ENCODE peak calls at places on chromosomes 7 and 10, in five cellular contexts. One of them, this sample, is unnamed.

GRCh38 chr7:48938539-48938938 is 14.2 kb downstream of the CDC14C start:
- DNase-seq in fibroblast of lung: peak
- DNase-seq in tibial artery: peak
- DNase-seq in activated naive CD8-positive, alpha-beta T cell treated with anti-CD3 and anti-CD28 coated beads, Interleukin-2, amount 50 U/mL, for 24 hours: no peak
- DNase-seq in stimulated activated CD8-positive, alpha-beta memory T cell treated with anti-CD3 and anti-CD28 coated beads, Interleukin-15, amount 100 ng/mL, for 4 hours: no peak
- DNase-seq in this sample: no peak

GRCh38 chr10:31143331-31143935 is 111.8 kb upstream of the ZNF438 start:
- DNase-seq in fibroblast of lung: no peak
- DNase-seq in stimulated activated CD8-positive, alpha-beta memory T cell treated with anti-CD3 and anti-CD28 coated beads, Interleukin-15, amount 100 ng/mL, for 4 hours: no peak
- DNase-seq in tibial artery: no peak
- DNase-seq in activated naive CD8-positive, alpha-beta T cell treated with anti-CD3 and anti-CD28 coated beads, Interleukin-2, amount 50 U/mL, for 24 hours: no peak
- DNase-seq in this sample: no peak

GRCh38 chr10:47030191-47030698 is 119.0 kb downstream of the PTPN20 start:
- DNase-seq in tibial artery: peak
- DNase-seq in stimulated activated CD8-positive, alpha-beta memory T cell treated with anti-CD3 and anti-CD28 coated beads, Interleukin-15, amount 100 ng/mL, for 4 hours: no peak
- DNase-seq in fibroblast of lung: no peak
- DNase-seq in activated naive CD8-positive, alpha-beta T cell treated with anti-CD3 and anti-CD28 coated beads, Interleukin-2, amount 50 U/mL, for 24 hours: no peak
- DNase-seq in this sample: peak

GRCh38 chr7:17696422-17696821 is 243.9 kb downstream of the SNX13 start:
- DNase-seq in fibroblast of lung: peak
- DNase-seq in tibial artery: peak
- DNase-seq in stimulated activated CD8-positive, alpha-beta memory T cell treated with anti-CD3 and anti-CD28 coated beads, Interleukin-15, amount 100 ng/mL, for 4 hours: no peak
- DNase-seq in activated naive CD8-positive, alpha-beta T cell treated with anti-CD3 and anti-CD28 coated beads, Interleukin-2, amount 50 U/mL, for 24 hours: no peak
- DNase-seq in this sample: peak

GRCh38 chr10:131068311-131068710 is 243.2 kb downstream of the TCERG1L start:
- DNase-seq in activated naive CD8-positive, alpha-beta T cell treated with anti-CD3 and anti-CD28 coated beads, Interleukin-2, amount 50 U/mL, for 24 hours: no peak
- DNase-seq in fibroblast of lung: no peak
- DNase-seq in tibial artery: peak
- DNase-seq in stimulated activated CD8-positive, alpha-beta memory T cell treated with anti-CD3 and anti-CD28 coated beads, Interleukin-15, amount 100 ng/mL, for 4 hours: no peak
- DNase-seq in this sample: no peak

GRCh38 chr7:26863504-26864308 is 684 bp downstream of the SKAP2 start:
- DNase-seq in stimulated activated CD8-positive, alpha-beta memory T cell treated with anti-CD3 and anti-CD28 coated beads, Interleukin-15, amount 100 ng/mL, for 4 hours: no peak
- DNase-seq in tibial artery: no peak
- DNase-seq in fibroblast of lung: peak
- DNase-seq in activated naive CD8-positive, alpha-beta T cell treated with anti-CD3 and anti-CD28 coated beads, Interleukin-2, amount 50 U/mL, for 24 hours: peak
- DNase-seq in this sample: no peak

GRCh38 chr7:22586806-22587180 is 86.8 kb upstream of the STEAP1B start:
- DNase-seq in activated naive CD8-positive, alpha-beta T cell treated with anti-CD3 and anti-CD28 coated beads, Interleukin-2, amount 50 U/mL, for 24 hours: no peak
- DNase-seq in tibial artery: no peak
- DNase-seq in stimulated activated CD8-positive, alpha-beta memory T cell treated with anti-CD3 and anti-CD28 coated beads, Interleukin-15, amount 100 ng/mL, for 4 hours: no peak
- DNase-seq in fibroblast of lung: peak
- DNase-seq in this sample: no peak

GRCh38 chr10:59805043-59805442 is 51.8 kb upstream of the MRLN start:
- DNase-seq in activated naive CD8-positive, alpha-beta T cell treated with anti-CD3 and anti-CD28 coated beads, Interleukin-2, amount 50 U/mL, for 24 hours: no peak
- DNase-seq in fibroblast of lung: peak
- DNase-seq in stimulated activated CD8-positive, alpha-beta memory T cell treated with anti-CD3 and anti-CD28 coated beads, Interleukin-15, amount 100 ng/mL, for 4 hours: no peak
- DNase-seq in tibial artery: no peak
- DNase-seq in this sample: peak

GRCh38 chr10:43863859-43864591 is 215.3 kb upstream of the ZNF32 start:
- DNase-seq in activated naive CD8-positive, alpha-beta T cell treated with anti-CD3 and anti-CD28 coated beads, Interleukin-2, amount 50 U/mL, for 24 hours: no peak
- DNase-seq in tibial artery: peak
- DNase-seq in fibroblast of lung: peak
- DNase-seq in stimulated activated CD8-positive, alpha-beta memory T cell treated with anti-CD3 and anti-CD28 coated beads, Interleukin-15, amount 100 ng/mL, for 4 hours: no peak
- DNase-seq in this sample: peak

GRCh38 chr7:80632074-80632473 is 6.4 kb upstream of the CD36 start:
- DNase-seq in fibroblast of lung: peak
- DNase-seq in activated naive CD8-positive, alpha-beta T cell treated with anti-CD3 and anti-CD28 coated beads, Interleukin-2, amount 50 U/mL, for 24 hours: no peak
- DNase-seq in tibial artery: no peak
- DNase-seq in stimulated activated CD8-positive, alpha-beta memory T cell treated with anti-CD3 and anti-CD28 coated beads, Interleukin-15, amount 100 ng/mL, for 4 hours: no peak
- DNase-seq in this sample: no peak

GRCh38 chr7:140640727-140641531 is at the start of gene DENND2A:
- DNase-seq in fibroblast of lung: peak
- DNase-seq in activated naive CD8-positive, alpha-beta T cell treated with anti-CD3 and anti-CD28 coated beads, Interleukin-2, amount 50 U/mL, for 24 hours: no peak
- DNase-seq in tibial artery: peak
- DNase-seq in stimulated activated CD8-positive, alpha-beta memory T cell treated with anti-CD3 and anti-CD28 coated beads, Interleukin-15, amount 100 ng/mL, for 4 hours: no peak
- DNase-seq in this sample: peak

GRCh38 chr7:1531979-1532455 is 1.5 kb downstream of the MAFK start:
- DNase-seq in activated naive CD8-positive, alpha-beta T cell treated with anti-CD3 and anti-CD28 coated beads, Interleukin-2, amount 50 U/mL, for 24 hours: no peak
- DNase-seq in fibroblast of lung: no peak
- DNase-seq in tibial artery: no peak
- DNase-seq in stimulated activated CD8-positive, alpha-beta memory T cell treated with anti-CD3 and anti-CD28 coated beads, Interleukin-15, amount 100 ng/mL, for 4 hours: no peak
- DNase-seq in this sample: no peak

GRCh38 chr10:131653140-131653539 is 247.7 kb upstream of the PPP2R2D start:
- DNase-seq in stimulated activated CD8-positive, alpha-beta memory T cell treated with anti-CD3 and anti-CD28 coated beads, Interleukin-15, amount 100 ng/mL, for 4 hours: no peak
- DNase-seq in fibroblast of lung: no peak
- DNase-seq in tibial artery: peak
- DNase-seq in activated naive CD8-positive, alpha-beta T cell treated with anti-CD3 and anti-CD28 coated beads, Interleukin-2, amount 50 U/mL, for 24 hours: no peak
- DNase-seq in this sample: no peak

GRCh38 chr7:132742152-132742551 is 165.9 kb upstream of the PLXNA4 start:
- DNase-seq in activated naive CD8-positive, alpha-beta T cell treated with anti-CD3 and anti-CD28 coated beads, Interleukin-2, amount 50 U/mL, for 24 hours: no peak
- DNase-seq in tibial artery: no peak
- DNase-seq in fibroblast of lung: peak
- DNase-seq in stimulated activated CD8-positive, alpha-beta memory T cell treated with anti-CD3 and anti-CD28 coated beads, Interleukin-15, amount 100 ng/mL, for 4 hours: no peak
- DNase-seq in this sample: no peak

GRCh38 chr10:88946965-88947590 is 5.5 kb downstream of the ACTA2 start:
- DNase-seq in fibroblast of lung: no peak
- DNase-seq in tibial artery: no peak
- DNase-seq in activated naive CD8-positive, alpha-beta T cell treated with anti-CD3 and anti-CD28 coated beads, Interleukin-2, amount 50 U/mL, for 24 hours: no peak
- DNase-seq in stimulated activated CD8-positive, alpha-beta memory T cell treated with anti-CD3 and anti-CD28 coated beads, Interleukin-15, amount 100 ng/mL, for 4 hours: no peak
- DNase-seq in this sample: no peak

GRCh38 chr7:83863906-83864305 is 215.0 kb upstream of the SEMA3E start:
- DNase-seq in activated naive CD8-positive, alpha-beta T cell treated with anti-CD3 and anti-CD28 coated beads, Interleukin-2, amount 50 U/mL, for 24 hours: no peak
- DNase-seq in fibroblast of lung: no peak
- DNase-seq in stimulated activated CD8-positive, alpha-beta memory T cell treated with anti-CD3 and anti-CD28 coated beads, Interleukin-15, amount 100 ng/mL, for 4 hours: no peak
- DNase-seq in tibial artery: no peak
- DNase-seq in this sample: no peak

GRCh38 chr7:158394936-158395335 is 192.7 kb downstream of the PTPRN2 start:
- DNase-seq in tibial artery: no peak
- DNase-seq in fibroblast of lung: no peak
- DNase-seq in stimulated activated CD8-positive, alpha-beta memory T cell treated with anti-CD3 and anti-CD28 coated beads, Interleukin-15, amount 100 ng/mL, for 4 hours: no peak
- DNase-seq in activated naive CD8-positive, alpha-beta T cell treated with anti-CD3 and anti-CD28 coated beads, Interleukin-2, amount 50 U/mL, for 24 hours: peak
- DNase-seq in this sample: no peak

GRCh38 chr10:101032637-101033201 is 1.7 kb downstream of the SFXN3 start:
- DNase-seq in stimulated activated CD8-positive, alpha-beta memory T cell treated with anti-CD3 and anti-CD28 coated beads, Interleukin-15, amount 100 ng/mL, for 4 hours: peak
- DNase-seq in fibroblast of lung: peak
- DNase-seq in activated naive CD8-positive, alpha-beta T cell treated with anti-CD3 and anti-CD28 coated beads, Interleukin-2, amount 50 U/mL, for 24 hours: peak
- DNase-seq in tibial artery: peak
- DNase-seq in this sample: no peak

GRCh38 chr7:128937271-128937646 is 468 bp upstream of the IRF5 start:
- DNase-seq in stimulated activated CD8-positive, alpha-beta memory T cell treated with anti-CD3 and anti-CD28 coated beads, Interleukin-15, amount 100 ng/mL, for 4 hours: no peak
- DNase-seq in fibroblast of lung: no peak
- DNase-seq in activated naive CD8-positive, alpha-beta T cell treated with anti-CD3 and anti-CD28 coated beads, Interleukin-2, amount 50 U/mL, for 24 hours: no peak
- DNase-seq in tibial artery: no peak
- DNase-seq in this sample: no peak

GRCh38 chr10:71232089-71232998 is 20.0 kb downstream of the UNC5B start:
- DNase-seq in tibial artery: peak
- DNase-seq in stimulated activated CD8-positive, alpha-beta memory T cell treated with anti-CD3 and anti-CD28 coated beads, Interleukin-15, amount 100 ng/mL, for 4 hours: no peak
- DNase-seq in activated naive CD8-positive, alpha-beta T cell treated with anti-CD3 and anti-CD28 coated beads, Interleukin-2, amount 50 U/mL, for 24 hours: no peak
- DNase-seq in fibroblast of lung: peak
- DNase-seq in this sample: peak

GRCh38 chr10:65670087-65670486 is 1255.7 kb upstream of the LRRTM3 start:
- DNase-seq in tibial artery: no peak
- DNase-seq in activated naive CD8-positive, alpha-beta T cell treated with anti-CD3 and anti-CD28 coated beads, Interleukin-2, amount 50 U/mL, for 24 hours: no peak
- DNase-seq in fibroblast of lung: peak
- DNase-seq in stimulated activated CD8-positive, alpha-beta memory T cell treated with anti-CD3 and anti-CD28 coated beads, Interleukin-15, amount 100 ng/mL, for 4 hours: no peak
- DNase-seq in this sample: no peak

GRCh38 chr10:49325916-49326783 is 27.2 kb downstream of the C10orf71 start:
- DNase-seq in tibial artery: no peak
- DNase-seq in fibroblast of lung: no peak
- DNase-seq in activated naive CD8-positive, alpha-beta T cell treated with anti-CD3 and anti-CD28 coated beads, Interleukin-2, amount 50 U/mL, for 24 hours: no peak
- DNase-seq in stimulated activated CD8-positive, alpha-beta memory T cell treated with anti-CD3 and anti-CD28 coated beads, Interleukin-15, amount 100 ng/mL, for 4 hours: no peak
- DNase-seq in this sample: no peak

GRCh38 chr10:126179637-126180036 is 208.6 kb downstream of the ADAM12 start:
- DNase-seq in stimulated activated CD8-positive, alpha-beta memory T cell treated with anti-CD3 and anti-CD28 coated beads, Interleukin-15, amount 100 ng/mL, for 4 hours: no peak
- DNase-seq in activated naive CD8-positive, alpha-beta T cell treated with anti-CD3 and anti-CD28 coated beads, Interleukin-2, amount 50 U/mL, for 24 hours: no peak
- DNase-seq in tibial artery: no peak
- DNase-seq in fibroblast of lung: no peak
- DNase-seq in this sample: no peak

GRCh38 chr7:21508538-21508937 is 34.3 kb upstream of the DNAH11 start:
- DNase-seq in fibroblast of lung: no peak
- DNase-seq in activated naive CD8-positive, alpha-beta T cell treated with anti-CD3 and anti-CD28 coated beads, Interleukin-2, amount 50 U/mL, for 24 hours: no peak
- DNase-seq in stimulated activated CD8-positive, alpha-beta memory T cell treated with anti-CD3 and anti-CD28 coated beads, Interleukin-15, amount 100 ng/mL, for 4 hours: no peak
- DNase-seq in tibial artery: no peak
- DNase-seq in this sample: no peak

GRCh38 chr7:99097730-99098129 is 46.2 kb downstream of the SMURF1 start:
- DNase-seq in fibroblast of lung: no peak
- DNase-seq in tibial artery: no peak
- DNase-seq in activated naive CD8-positive, alpha-beta T cell treated with anti-CD3 and anti-CD28 coated beads, Interleukin-2, amount 50 U/mL, for 24 hours: no peak
- DNase-seq in stimulated activated CD8-positive, alpha-beta memory T cell treated with anti-CD3 and anti-CD28 coated beads, Interleukin-15, amount 100 ng/mL, for 4 hours: no peak
- DNase-seq in this sample: no peak

This sample was measured in psoas muscle.